ENCODE peak calls at places on chromosome 19, in six cellular contexts. D, O, U, Q, N and Y are unnamed samples.

GRCh38 chr19:18588611-18589379 is at the start of gene REX1BD:
- DNase-seq in D (peak), O (peak), U (peak), Q (peak), N (peak), Y (peak)

GRCh38 chr19:48635966-48636858 is 967 bp downstream of the DBP start:
- DNase-seq in D (no peak), O (peak), U (no peak), Q (no peak), N (no peak), Y (no peak)

GRCh38 chr19:772730-773436 is 22.0 kb downstream of the MISP start:
- DNase-seq in D (no peak), O (no peak), U (no peak), Q (no peak), N (no peak), Y (no peak)

GRCh38 chr19:45352471-45352870 is 11.9 kb downstream of the KLC3 start:
- DNase-seq in D (no peak), O (no peak), U (no peak), Q (no peak), N (no peak), Y (no peak)

GRCh38 chr19:1136918-1137317 is 33.1 kb downstream of the GPX4 start:
- DNase-seq in D (no peak), O (no peak), U (no peak), Q (no peak), N (no peak), Y (no peak)

GRCh38 chr19:43782311-43782660 is 1.5 kb upstream of the KCNN4 start:
- DNase-seq in D (no peak), O (no peak), U (no peak), Q (no peak), N (no peak), Y (no peak)

GRCh38 chr19:18529782-18530181 is 7.9 kb upstream of the ELL start:
- DNase-seq in D (peak), O (no peak), U (no peak), Q (no peak), N (no peak), Y (no peak)

GRCh38 chr19:47754206-47755064 is 9.1 kb downstream of the NOP53 start:
- DNase-seq in D (no peak), O (no peak), U (no peak), Q (no peak), N (no peak), Y (peak)

GRCh38 chr19:45499196-45500180 is 1.2 kb downstream of the PPM1N start:
- DNase-seq in D (peak), O (no peak), U (peak), Q (no peak), N (peak), Y (peak)

GRCh38 chr19:38697641-38698071 is 46.6 kb downstream of the CAPN12 start:
- DNase-seq in D (no peak), O (no peak), U (no peak), Q (no peak), N (no peak), Y (no peak)

GRCh38 chr19:46828484-46828883 is 22.2 kb downstream of the AP2S1 start:
- DNase-seq in D (no peak), O (no peak), U (no peak), Q (no peak), N (no peak), Y (no peak)

GRCh38 chr19:7507884-7508283 is 8.0 kb upstream of the ZNF358 start:
- DNase-seq in D (peak), O (no peak), U (peak), Q (peak), N (no peak), Y (peak)

GRCh38 chr19:28859811-28860210 is 353.1 kb downstream of the UQCRFS1 start:
- DNase-seq in D (no peak), O (no peak), U (no peak), Q (no peak), N (no peak), Y (no peak)

GRCh38 chr19:6887326-6887725 is at the start of gene ADGRE1:
- DNase-seq in D (no peak), O (no peak), U (no peak), Q (no peak), N (no peak), Y (no peak)

GRCh38 chr19:43465468-43466120 is at the start of gene LYPD3:
- DNase-seq in D (no peak), O (peak), U (peak), Q (no peak), N (no peak), Y (no peak)

GRCh38 chr19:45828523-45828922 is 13.4 kb upstream of the RSPH6A start:
- DNase-seq in D (no peak), O (no peak), U (no peak), Q (no peak), N (no peak), Y (no peak)

GRCh38 chr19:38801359-38802095 is 11.2 kb downstream of the LGALS4 start:
- DNase-seq in D (no peak), O (no peak), U (no peak), Q (no peak), N (no peak), Y (no peak)

DNA sequence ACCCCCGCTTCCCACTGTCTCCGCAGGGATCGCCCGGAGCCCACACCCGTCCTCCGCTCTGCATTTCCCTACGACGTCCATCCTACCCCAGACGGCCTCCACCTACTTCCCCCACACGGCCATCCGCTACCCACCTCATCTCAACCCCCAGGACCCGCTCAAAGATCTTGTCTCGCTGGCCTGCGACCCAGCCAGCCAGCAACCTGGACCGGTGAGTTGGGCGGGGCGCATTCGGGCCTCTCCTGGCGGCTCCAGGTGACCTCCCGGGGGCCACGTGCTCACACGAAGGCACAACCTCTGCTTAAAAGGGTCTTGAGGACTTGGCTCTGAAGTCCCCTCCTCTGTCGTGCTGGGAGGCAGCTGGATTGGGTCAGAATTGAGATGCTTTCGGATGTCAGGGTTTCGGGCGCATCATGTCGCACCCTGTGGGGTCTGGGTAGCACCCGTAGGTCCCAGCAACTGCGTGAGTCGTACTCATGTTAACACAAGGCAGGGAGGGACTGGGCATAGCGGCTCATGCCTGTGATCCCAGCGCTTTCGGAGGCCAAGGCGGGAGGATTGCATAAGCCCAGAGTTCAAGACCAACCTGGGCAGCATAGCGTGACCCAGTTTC is 27.8 kb downstream of the SMIM24 start:
- DNase-seq in D (no peak), O (no peak), U (no peak), Q (no peak), N (no peak), Y (no peak)
- TF ChIP-seq CTCF in D (no peak), O (no peak), U (no peak), Q (no peak), N (no peak), Y (no peak)

GRCh38 chr19:32837531-32837930 is 32.0 kb downstream of the SLC7A9 start:
- DNase-seq in D (no peak), O (no peak), U (no peak), Q (no peak), N (no peak), Y (no peak)
- TF ChIP-seq CTCF in D (no peak), O (no peak), U (no peak), Q (no peak), N (no peak), Y (no peak)

DNA sequence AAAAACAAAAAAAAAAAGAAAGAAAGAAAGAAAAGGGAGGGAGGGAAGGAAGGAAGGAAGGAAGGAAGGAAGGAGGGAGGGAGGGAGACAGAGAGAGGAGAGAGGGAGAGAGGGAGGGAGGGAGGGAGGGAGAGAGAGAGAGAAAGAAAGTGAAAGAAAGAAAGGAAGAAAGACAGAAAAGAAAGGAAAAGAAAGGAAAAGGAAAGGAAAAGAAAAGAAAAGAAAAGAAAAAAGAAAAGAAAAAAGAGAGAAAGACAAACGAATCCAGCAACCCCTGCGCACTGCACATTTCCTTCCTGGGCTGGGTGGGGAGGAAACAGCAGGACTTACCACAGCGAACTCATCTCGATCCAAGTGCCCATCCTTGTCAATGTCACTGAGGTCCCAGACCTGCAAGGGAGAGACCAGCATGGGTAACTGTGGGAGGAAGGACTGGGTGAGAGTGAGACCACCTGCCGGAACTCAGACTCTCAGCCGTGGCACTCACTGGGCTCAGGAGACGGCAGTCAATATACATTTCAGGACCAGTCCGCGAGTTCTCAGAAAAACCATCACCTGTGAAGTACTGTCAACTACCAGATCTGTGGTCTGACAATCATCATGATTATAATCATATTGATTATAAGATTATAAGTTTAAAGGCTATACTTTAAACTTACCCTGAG is 43.3 kb downstream of the EPS15L1 start:
- DNase-seq in D (no peak), O (no peak), U (no peak), Q (no peak), N (no peak), Y (no peak)
- TF ChIP-seq CTCF in D (no peak), O (no peak), U (no peak), Q (no peak), N (no peak), Y (no peak)

DNA sequence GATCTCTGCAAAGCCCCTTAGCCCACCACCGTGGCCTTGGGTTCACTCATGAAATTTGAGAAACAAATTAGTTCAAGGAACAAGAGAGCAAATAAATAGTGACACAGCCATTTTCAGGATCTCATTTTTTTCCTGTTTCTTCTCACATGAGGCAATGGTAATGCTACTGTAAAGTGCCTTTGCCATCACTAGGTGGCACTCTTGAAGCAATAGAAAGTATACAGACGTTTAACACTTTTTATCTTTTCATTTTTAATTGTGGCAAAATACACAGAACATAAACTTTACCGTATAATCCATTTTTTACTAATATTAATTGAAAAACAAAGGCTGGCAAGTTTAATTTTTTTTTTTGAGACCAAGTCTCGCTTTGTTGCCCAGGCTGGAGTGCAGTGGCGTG is 76.9 kb upstream of the ZNF835 start:
- DNase-seq in D (no peak), O (peak), U (peak), Q (no peak), N (no peak), Y (no peak)
- TF ChIP-seq CTCF in D (peak), O (peak), U (peak), Q (peak), N (no peak), Y (no peak)

GRCh38 chr19:24033962-24034342 is 53.0 kb upstream of the ZNF254 start:
- DNase-seq in D (peak), O (peak), U (peak), Q (no peak), N (no peak), Y (peak)

GRCh38 chr19:24029941-24030636 is 56.9 kb upstream of the ZNF254 start:
- DNase-seq in D (no peak), O (no peak), U (no peak), Q (no peak), N (no peak), Y (no peak)

GRCh38 chr19:24032651-24033050 is 54.3 kb upstream of the ZNF254 start:
- DNase-seq in D (no peak), O (no peak), U (no peak), Q (no peak), N (no peak), Y (no peak)

DNA sequence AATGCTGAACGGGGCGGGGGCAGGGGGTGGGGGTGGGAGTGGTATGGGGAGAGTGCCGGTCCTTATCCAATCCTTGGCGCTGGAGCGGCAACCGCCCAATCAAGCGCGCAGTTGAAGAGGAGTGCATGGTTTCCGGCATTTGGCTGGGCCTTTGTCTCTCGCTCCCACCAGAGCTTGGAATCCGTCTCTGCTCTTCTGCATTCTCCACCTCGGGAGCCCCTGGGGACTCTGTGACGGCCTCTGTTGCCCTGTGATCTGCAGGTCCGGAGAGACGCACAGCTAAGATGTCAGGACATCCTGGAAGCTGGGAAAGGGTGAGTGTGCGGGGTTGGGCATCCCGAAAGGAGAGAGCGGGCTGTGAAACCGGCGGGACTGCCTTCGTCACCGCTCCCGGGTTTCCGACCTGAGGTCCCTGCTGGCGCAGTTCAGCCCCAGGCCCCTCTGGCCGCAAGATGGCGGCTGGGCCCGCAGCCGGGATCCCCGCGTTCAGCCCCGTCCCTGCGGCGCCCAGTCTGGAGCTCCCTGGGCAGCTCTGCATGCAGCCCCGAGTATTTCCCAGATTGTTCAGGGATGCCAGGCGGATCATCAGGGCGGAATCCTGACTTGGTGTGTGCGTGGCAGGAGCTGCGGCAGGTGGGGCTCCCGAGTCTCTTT is 53.6 kb upstream of the ZNF254 start:
- DNase-seq in D (peak), O (peak), U (peak), Q (peak), N (peak), Y (peak)
- TF ChIP-seq CTCF in D (peak), O (peak), U (no peak), Q (peak), N (no peak), Y (no peak)

GRCh38 chr19:13825489-13826475 is 30.5 kb downstream of the ZSWIM4 start:
- DNase-seq in D (peak), O (no peak), U (no peak), Q (no peak), N (no peak), Y (no peak)
- TF ChIP-seq CTCF in D (peak), O (no peak), U (peak), Q (peak), N (no peak), Y (no peak)